ENCODE peak calls at places on chromosome 16, in six cellular contexts. Z, N, A, K, T and S are unnamed samples.

GRCh38 chr16:11852092-11852809 is 909 bp upstream of the RSL1D1 start:
- DNase-seq in Z (no peak), N (no peak), A (no peak), K (peak; percentile 13), T (no peak), S (peak; percentile 36)

GRCh38 chr16:56369202-56369601 is 56.1 kb downstream of the AMFR start:
- DNase-seq in Z (no peak), N (no peak), A (no peak), K (no peak), T (no peak), S (no peak)

GRCh38 chr16:4314532-4315184 is 1.2 kb upstream of the GLIS2 start:
- DNase-seq in Z (no peak), N (peak; percentile 70), A (no peak), K (no peak), T (peak; percentile 19), S (peak; percentile 29)

GRCh38 chr16:3610698-3611144 is 685 bp downstream of the SLX4 start:
- DNase-seq in Z (no peak), N (no peak), A (no peak), K (no peak), T (no peak), S (no peak)

GRCh38 chr16:1790611-1791255 is 2.8 kb downstream of the IGFALS start:
- DNase-seq in Z (no peak), N (no peak), A (no peak), K (no peak), T (no peak), S (no peak)

GRCh38 chr16:11320170-11320569 is 25.1 kb upstream of the RMI2 start:
- DNase-seq in Z (no peak), N (no peak), A (no peak), K (no peak), T (no peak), S (no peak)

GRCh38 chr16:73231969-73232554 is 184.1 kb upstream of the ZFHX3 start:
- DNase-seq in Z (no peak), N (no peak), A (no peak), K (no peak), T (no peak), S (no peak)

GRCh38 chr16:64586756-64587155 is 535.1 kb downstream of the CDH11 start:
- DNase-seq in Z (no peak), N (no peak), A (no peak), K (no peak), T (no peak), S (no peak)

GRCh38 chr16:72590179-72590937 is 418.4 kb upstream of the PMFBP1 start:
- DNase-seq in Z (no peak), N (no peak), A (no peak), K (no peak), T (no peak), S (no peak)

GRCh38 chr16:87351320-87351698 is 32.3 kb downstream of the FBXO31 start:
- DNase-seq in Z (no peak), N (no peak), A (no peak), K (no peak), T (no peak), S (no peak)

GRCh38 chr16:18050777-18051176 is 285.8 kb downstream of the NPIPA8 start:
- DNase-seq in Z (no peak), N (no peak), A (no peak), K (no peak), T (no peak), S (no peak)

GRCh38 chr16:3147046-3147756 is 12.4 kb downstream of the ZNF213 start:
- DNase-seq in Z (no peak), N (no peak), A (no peak), K (no peak), T (no peak), S (no peak)

GRCh38 chr16:87881327-87882200 is 12.3 kb upstream of the SLC7A5 start:
- DNase-seq in Z (no peak), N (no peak), A (no peak), K (no peak), T (no peak), S (no peak)

GRCh38 chr16:2364638-2365210 is 24.2 kb upstream of the ABCA3 start:
- DNase-seq in Z (no peak), N (no peak), A (no peak), K (no peak), T (no peak), S (no peak)

GRCh38 chr16:24070851-24071250 is 185.3 kb upstream of the CACNG3 start:
- DNase-seq in Z (no peak), N (peak; percentile 43), A (peak; percentile 57), K (peak; percentile 45), T (peak; percentile 26), S (peak; percentile 11)

GRCh38 chr16:72858611-72859493 is 189.1 kb downstream of the ZFHX3 start:
- DNase-seq in Z (no peak), N (no peak), A (no peak), K (no peak), T (no peak), S (no peak)

GRCh38 chr16:27724491-27724878 is 174.5 kb downstream of the KATNIP start:
- DNase-seq in Z (no peak), N (no peak), A (no peak), K (no peak), T (no peak), S (no peak)

GRCh38 chr16:89696598-89697128 is 4.8 kb downstream of the SPATA2L start:
- DNase-seq in Z (no peak), N (no peak), A (peak; percentile 42), K (no peak), T (no peak), S (no peak)

GRCh38 chr16:89837014-89837546 is 8.8 kb downstream of the SPIRE2 start:
- DNase-seq in Z (no peak), N (no peak), A (no peak), K (no peak), T (no peak), S (no peak)

GRCh38 chr16:89491974-89492687 is 1.8 kb upstream of the ANKRD11 start:
- DNase-seq in Z (no peak), N (no peak), A (no peak), K (no peak), T (no peak), S (no peak)

GRCh38 chr16:47008612-47009011 is 35.1 kb upstream of the DNAJA2 start:
- DNase-seq in Z (no peak), N (no peak), A (no peak), K (no peak), T (no peak), S (no peak)

GRCh38 chr16:3089717-3090592 is 9.1 kb downstream of the ZSCAN10 start:
- DNase-seq in Z (no peak), N (no peak), A (no peak), K (no peak), T (no peak), S (no peak)

GRCh38 chr16:49700222-49700927 is 155.5 kb downstream of the ZNF423 start:
- DNase-seq in Z (peak; percentile 14), N (no peak), A (no peak), K (no peak), T (no peak), S (no peak)

GRCh38 chr16:25108054-25108453 is 3.5 kb upstream of the LCMT1 start:
- DNase-seq in Z (no peak), N (no peak), A (no peak), K (no peak), T (peak; percentile 21), S (no peak)

GRCh38 chr16:81552743-81553079 is 108.1 kb downstream of the CMIP start:
- DNase-seq in Z (no peak), N (no peak), A (no peak), K (no peak), T (no peak), S (no peak)

GRCh38 chr16:56558024-56558747 is 6.7 kb upstream of the MT4 start:
- DNase-seq in Z (peak; percentile 23), N (no peak), A (no peak), K (peak; percentile 94), T (no peak), S (peak; percentile 25)

GRCh38 chr16:78551487-78552085 is 452.1 kb downstream of the WWOX start:
- DNase-seq in Z (no peak), N (no peak), A (no peak), K (no peak), T (no peak), S (no peak)

GRCh38 chr16:28623172-28623711 is 13.4 kb upstream of the SULT1A1 start:
- DNase-seq in Z (no peak), N (peak; percentile 43), A (no peak), K (peak; percentile 58), T (peak; percentile 68), S (peak; percentile 73)

GRCh38 chr16:67543036-67543435 is 14.4 kb downstream of the RIPOR1 start:
- DNase-seq in Z (no peak), N (no peak), A (no peak), K (no peak), T (no peak), S (no peak)

GRCh38 chr16:55567382-55567781 is 898 bp downstream of the CAPNS2 start:
- DNase-seq in Z (no peak), N (no peak), A (peak; percentile 70), K (peak; percentile 20), T (no peak), S (no peak)

GRCh38 chr16:53960954-53961616 is 257.1 kb downstream of the FTO start:
- DNase-seq in Z (no peak), N (no peak), A (no peak), K (no peak), T (no peak), S (no peak)